ENCODE peak calls at places on chromosomes 1 and 21, in five cellular contexts. W is CD4-positive, CD25-positive, alpha-beta regulatory T cell; S is cardiac fibroblast; V is activated T-cell treated with anti-CD3 and anti-CD28 coated beads, Interleukin-2, amount 50 U/mL, for 1 hour; I is Kasumi-1. T is an unnamed sample.

GRCh38 chr21:38806153-38806941 is 618 bp downstream of the ETS2 start:
- DNase-seq in W (peak; percentile 13), S (no peak), V (peak; percentile 48), I (no peak), T (no peak)

GRCh38 chr1:92749024-92749634 is 35.8 kb downstream of the EVI5 start:
- DNase-seq in W (no peak), S (peak; percentile 72), V (no peak), I (peak; percentile 90), T (peak; percentile 57)

GRCh38 chr1:18408656-18409370 is 71.9 kb upstream of the KLHDC7A start:
- DNase-seq in W (no peak), S (no peak), V (no peak), I (no peak), T (no peak)

GRCh38 chr1:246032984-246033383 is 474.1 kb downstream of the SMYD3 start:
- DNase-seq in W (no peak), S (no peak), V (no peak), I (no peak), T (no peak)

GRCh38 chr1:226444901-226445300 is 37.0 kb upstream of the PARP1 start:
- DNase-seq in W (peak; percentile 13), S (no peak), V (peak; percentile 52), I (no peak), T (no peak)

GRCh38 chr21:36987845-36988244 is 18.7 kb upstream of the RIPPLY3 start:
- DNase-seq in W (no peak), S (no peak), V (no peak), I (no peak), T (no peak)

GRCh38 chr1:211258756-211259595 is at the start of gene RCOR3:
- DNase-seq in W (peak; percentile 87), S (peak; percentile 98), V (peak; percentile 94), I (peak; percentile 95), T (peak; percentile 83)

GRCh38 chr1:71638081-71638766 is 557.4 kb upstream of the ZRANB2 start:
- DNase-seq in W (no peak), S (peak; percentile 21), V (no peak), I (no peak), T (no peak)